ENCODE peak calls at places on chromosomes 13 and 19, in five cellular contexts. U is MV-4-11; H is GOT3; J is HTR-8/SVneo; Q is activated CD8-positive, alpha-beta T cell treated with anti-CD3 and anti-CD28 coated beads, Interleukin-2, amount 10 ng/mL, durations not matched to agents 7 days and 5 days. F is an unnamed sample.

GRCh38 chr19:7705387-7706187 is 3.7 kb upstream of the FCER2 start:
- DNase-seq in U (peak; percentile 99), H (no peak), J (no peak), Q (peak; percentile 84), F (no peak)

GRCh38 chr19:35037716-35038622 is 3.6 kb upstream of the HPN start:
- DNase-seq in U (no peak), H (no peak), J (no peak), Q (no peak), F (no peak)

GRCh38 chr13:67643656-67644055 is 413.5 kb upstream of the PCDH9 start:
- DNase-seq in U (peak; percentile 18), H (no peak), J (no peak), Q (no peak), F (peak; percentile 69)

GRCh38 chr13:47949799-47950198 is 51.3 kb downstream of the SUCLA2 start:
- DNase-seq in U (no peak), H (no peak), J (no peak), Q (no peak), F (no peak)

GRCh38 chr13:112619730-112620639 is 32.0 kb upstream of the TUBGCP3 start:
- DNase-seq in U (no peak), H (no peak), J (no peak), Q (no peak), F (no peak)

GRCh38 chr13:33205804-33206221 is 79.7 kb downstream of the STARD13 start:
- DNase-seq in U (no peak), H (no peak), J (no peak), Q (no peak), F (peak; percentile 29)

GRCh38 chr13:76884167-76884566 is 2.0 kb downstream of the KCTD12 start:
- DNase-seq in U (no peak), H (no peak), J (no peak), Q (peak; percentile 27), F (no peak)

GRCh38 chr19:55636723-55637122 is 4.1 kb upstream of the ZNF580 start:
- DNase-seq in U (no peak), H (no peak), J (no peak), Q (no peak), F (no peak)

GRCh38 chr19:41175825-41176734 is 16.9 kb upstream of the CYP2S1 start:
- DNase-seq in U (peak; percentile 95), H (no peak), J (peak; percentile 86), Q (peak; percentile 75), F (peak; percentile 75)

GRCh38 chr19:40567750-40568494 is 8.8 kb upstream of the SHKBP1 start:
- DNase-seq in U (no peak), H (no peak), J (no peak), Q (no peak), F (no peak)

GRCh38 chr19:48842744-48843162 is 6.5 kb upstream of the HSD17B14 start:
- DNase-seq in U (peak; percentile 26), H (no peak), J (peak; percentile 61), Q (peak; percentile 72), F (peak; percentile 81)

GRCh38 chr19:51146751-51147150 is 4.7 kb downstream of the SIGLEC7 start:
- DNase-seq in U (no peak), H (no peak), J (no peak), Q (no peak), F (no peak)

GRCh38 chr13:113930711-113931637 is 42.9 kb downstream of the C13orf46 start:
- DNase-seq in U (peak; percentile 97), H (no peak), J (no peak), Q (peak; percentile 57), F (no peak)

GRCh38 chr19:7744199-7744786 is 3.0 kb downstream of the CD209 start:
- DNase-seq in U (no peak), H (no peak), J (no peak), Q (no peak), F (no peak)

GRCh38 chr19:15986694-15987093 is 37.9 kb downstream of the OR10H4 start:
- DNase-seq in U (peak; percentile 70), H (no peak), J (no peak), Q (no peak), F (peak; percentile 15)

GRCh38 chr13:47945738-47946137 is 55.3 kb downstream of the SUCLA2 start:
- DNase-seq in U (no peak), H (no peak), J (no peak), Q (no peak), F (no peak)

GRCh38 chr19:53254451-53255341 is at the start of gene ZNF677:
- DNase-seq in U (peak; percentile 64), H (peak; percentile 51), J (peak; percentile 75), Q (peak; percentile 91), F (peak; percentile 96)

GRCh38 chr13:102799544-102800144 is 725 bp downstream of the BIVM start:
- DNase-seq in U (no peak), H (no peak), J (no peak), Q (no peak), F (peak; percentile 64)

GRCh38 chr13:113582841-113583631 is 1.5 kb upstream of the TFDP1 start:
- DNase-seq in U (no peak), H (no peak), J (no peak), Q (no peak), F (no peak)

GRCh38 chr13:44810067-44810840 is 179.0 kb downstream of the NUFIP1 start:
- DNase-seq in U (no peak), H (no peak), J (no peak), Q (no peak), F (peak; percentile 17)

GRCh38 chr19:1417145-1417544 is 9.8 kb downstream of the DAZAP1 start:
- DNase-seq in U (peak; percentile 20), H (no peak), J (no peak), Q (no peak), F (no peak)

GRCh38 chr13:101579291-101579802 is 126.9 kb downstream of the ITGBL1 start:
- DNase-seq in U (no peak), H (no peak), J (no peak), Q (no peak), F (no peak)

F was measured in OCI-M1.